ENCODE peak calls at places on chromosomes 11 and 22, in four cellular contexts. V is endothelial cell of umbilical vein, C is dorsolateral prefrontal cortex, S is right lobe of liver. K is an unnamed sample. For H3K27me3, the result is how much of the 10 kb centered on the place peaks cover.

GRCh38 chr11:23233075-23233474 is 372.8 kb upstream of the CCDC179 start:
- DNase-seq in C (no peak), V (peak), S (no peak), K (no peak)

GRCh38 chr11:100354736-100355135 is 332.4 kb upstream of the ARHGAP42 start:
- DNase-seq in C (no peak), S (no peak), V (no peak), K (no peak)

GRCh38 chr11:86151188-86152005 is 82.5 kb upstream of the PICALM start:
- DNase-seq in V (peak), C (peak), S (no peak), K (no peak)

GRCh38 chr11:30346068-30346688 is 23.3 kb downstream of the ARL14EP start:
- DNase-seq in V (peak), C (no peak), S (no peak), K (no peak)

GRCh38 chr22:44743804-44744211 is 8.6 kb upstream of the ARHGAP8 start:
- DNase-seq in S (no peak), V (no peak), C (no peak), K (no peak)

GRCh38 chr11:94665116-94665659 is 98.0 kb downstream of the PIWIL4 start:
- DNase-seq in C (no peak), S (no peak), V (no peak), K (no peak)

GRCh38 chr11:111303476-111303875 is 5.1 kb downstream of the POU2AF3 start:
- DNase-seq in S (no peak), C (no peak), V (no peak), K (no peak)

GRCh38 chr11:1260023-1260501 is 37.2 kb downstream of the MUC5B start:
- DNase-seq in C (no peak), S (no peak), V (no peak), K (no peak)

GRCh38 chr11:13448876-13449275 is 14.1 kb downstream of the BTBD10 start:
- DNase-seq in S (no peak), C (no peak), V (peak), K (no peak)

GRCh38 chr11:134837166-134837886 is 425.3 kb upstream of the B3GAT1 start:
- DNase-seq in V (no peak), C (no peak), S (no peak), K (no peak)

DNA sequence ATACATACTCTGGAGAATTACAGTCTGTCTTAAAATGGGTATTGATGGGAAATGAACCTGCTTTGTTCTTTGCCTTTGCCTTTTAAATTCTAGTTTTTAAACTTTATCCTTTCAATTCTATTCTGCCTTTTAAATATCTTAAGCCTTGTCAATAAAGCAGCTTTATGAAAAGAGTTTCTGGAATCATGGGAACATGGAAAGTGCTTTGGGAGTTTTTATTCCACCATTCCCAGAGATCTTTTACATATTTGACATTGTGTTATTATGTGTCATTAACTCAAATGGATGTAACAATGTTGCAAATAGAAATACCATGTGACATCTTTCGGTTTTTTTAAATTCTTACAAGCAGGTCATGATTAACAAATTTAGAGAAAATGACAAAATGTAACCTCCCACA is 555.7 kb upstream of the ANO3 start:
- DNase-seq in V (no peak), C (no peak), S (no peak), K (no peak)
- H3K27ac ChIP-seq in V (no peak), C (no peak), S (no peak), K (no peak)

GRCh38 chr11:79691445-79691844 is 250.6 kb upstream of the TENM4 start:
- DNase-seq in S (no peak), C (no peak), V (no peak), K (no peak)

DNA sequence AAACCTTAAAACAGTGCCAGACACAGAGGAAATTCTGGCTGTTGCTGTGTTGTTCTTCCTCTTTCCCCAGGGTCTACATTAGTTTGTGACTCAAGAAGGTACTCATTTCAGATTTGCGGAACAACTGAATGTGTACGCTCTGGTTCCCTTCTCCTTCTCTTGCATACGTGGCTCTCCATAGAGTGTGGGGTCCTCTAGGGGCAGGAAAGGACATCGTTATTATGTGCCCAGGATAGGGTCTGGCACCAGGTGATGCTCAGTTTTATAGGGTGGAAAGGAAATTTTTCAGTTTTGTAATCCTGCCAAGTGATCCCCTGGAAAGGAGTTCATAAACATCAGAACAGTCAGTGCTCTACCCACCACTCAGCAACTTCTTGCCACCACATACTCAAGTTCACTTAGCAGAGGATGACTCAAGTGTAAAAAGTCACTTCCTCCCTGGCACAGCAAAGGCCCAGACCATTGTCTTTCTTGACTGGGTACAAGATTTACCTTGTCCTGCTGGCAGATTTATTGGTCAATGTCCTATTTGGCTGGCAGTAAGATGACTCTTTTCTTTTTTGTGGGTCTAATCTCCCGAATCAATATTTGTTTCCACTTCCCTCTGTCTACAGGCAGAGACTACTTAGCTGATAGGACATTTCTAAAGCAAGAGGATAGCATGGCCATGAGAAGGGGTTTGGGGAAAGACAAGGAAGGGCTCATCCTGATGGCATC is 246.0 kb upstream of the TENM4 start:
- DNase-seq in V (no peak), S (no peak), C (no peak), K (no peak)
- H3K27me3 ChIP-seq in V (under half), S (under half), C (under half), K (under half)

DNA sequence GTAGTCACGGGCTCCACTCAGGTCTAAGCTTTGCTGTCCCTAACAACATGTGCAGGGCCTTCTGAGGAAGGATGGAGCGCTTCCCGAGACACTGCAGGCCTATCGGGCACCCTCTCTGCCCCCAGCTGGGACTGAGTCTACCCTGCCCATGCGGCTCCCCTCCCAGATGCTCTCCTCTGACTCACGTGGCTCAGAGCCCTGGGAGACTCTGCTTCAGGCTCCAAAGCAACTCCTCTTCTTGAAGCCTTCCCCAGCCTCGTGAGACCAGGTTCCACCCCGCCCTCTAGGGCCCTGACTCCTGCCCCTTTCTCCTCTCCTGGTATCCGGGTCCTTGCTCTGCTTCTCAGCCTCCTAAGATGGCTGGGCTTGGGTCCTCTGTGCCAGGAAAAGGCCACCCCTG is 28.4 kb upstream of the ARFGAP3 start:
- DNase-seq in C (no peak), V (no peak), S (no peak), K (no peak)
- H3K27ac ChIP-seq in C (no peak), V (no peak), S (no peak), K (no peak)

GRCh38 chr22:45863981-45864751 is 112.8 kb downstream of the WNT7B start:
- DNase-seq in S (no peak), V (peak), C (no peak), K (no peak)
- H3K27me3 ChIP-seq in S (under half), V (under half), C (under half), K (under half)

GRCh38 chr22:36016656-36017055 is 12.0 kb downstream of the RBFOX2 start:
- DNase-seq in C (no peak), V (no peak), S (no peak), K (no peak)
- H3K27ac ChIP-seq in C (no peak), V (no peak), S (no peak), K (no peak)

GRCh38 chr22:22071455-22071854 is 88.9 kb upstream of the TOP3B start:
- DNase-seq in V (no peak), C (no peak), S (no peak), K (no peak)
- H3K27me3 ChIP-seq in V (under half), C (under half), S (under half), K (under half)

DNA sequence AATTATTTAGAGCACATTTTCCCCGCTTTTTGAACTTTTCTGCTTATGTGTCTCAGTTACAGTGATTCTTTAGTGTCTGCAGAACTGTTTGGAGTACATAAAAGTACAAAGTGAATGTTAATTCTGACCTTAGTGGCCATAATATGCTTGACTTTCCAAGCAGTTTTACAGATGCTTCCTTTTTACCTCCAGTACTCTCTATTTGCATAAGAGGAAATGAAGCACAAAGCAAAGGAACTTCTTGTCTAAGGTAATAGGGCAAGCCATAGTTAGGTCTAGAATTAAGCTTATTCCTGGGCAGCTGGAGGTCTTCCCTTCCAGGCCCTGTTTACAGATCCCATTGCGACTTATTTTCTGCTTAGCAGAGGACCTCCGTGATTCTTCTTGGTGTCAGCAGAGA is 3.6 kb downstream of the GTPBP1 start:
- DNase-seq in V (peak), S (no peak), C (no peak), K (no peak)
- H3K27ac ChIP-seq in V (no peak), S (no peak), C (no peak), K (no peak)